ENCODE peak calls at places on chromosomes 7 and 10, in four cellular contexts. W is neuronal stem cell, F is trophoblast cell, N is H1. L is an unnamed sample.

GRCh38 chr10:98030093-98030821 is at the start of gene CRTAC1:
- DNase-seq in W (peak), F (no peak), N (peak), L (peak)

GRCh38 chr10:95741807-95742528 is 14.0 kb upstream of the ENTPD1 start:
- DNase-seq in W (no peak), F (no peak), N (no peak), L (no peak)

GRCh38 chr7:48035967-48036478 is 680 bp downstream of the C7orf57 start:
- DNase-seq in W (peak), F (peak), N (no peak), L (no peak)

GRCh38 chr10:72525277-72525676 is 100.6 kb downstream of the MICU1 start:
- DNase-seq in W (no peak), F (no peak), N (no peak), L (no peak)

GRCh38 chr10:20901110-20901509 is 4.0 kb upstream of the NEBL start:
- DNase-seq in W (no peak), F (no peak), N (no peak), L (no peak)

GRCh38 chr10:75935650-75936400 is 504.4 kb downstream of the LRMDA start:
- DNase-seq in W (no peak), F (no peak), N (no peak), L (no peak)

GRCh38 chr7:45215611-45216062 is 58.0 kb downstream of the RAMP3 start:
- DNase-seq in W (no peak), F (no peak), N (no peak), L (no peak)

GRCh38 chr7:99631311-99632109 is 14.8 kb downstream of the ZSCAN25 start:
- DNase-seq in W (no peak), F (peak), N (no peak), L (peak)

GRCh38 chr7:75596727-75597614 is 104.9 kb downstream of the SPDYE5 start:
- DNase-seq in W (no peak), F (peak), N (no peak), L (no peak)

GRCh38 chr10:109889867-109890266 is 33.4 kb downstream of the XPNPEP1 start:
- DNase-seq in W (no peak), F (no peak), N (no peak), L (peak)

GRCh38 chr7:101978683-101979082 is 161.3 kb downstream of the CUX1 start:
- DNase-seq in W (no peak), F (peak), N (no peak), L (no peak)

GRCh38 chr7:148142660-148143248 is 447.8 kb upstream of the C7orf33 start:
- DNase-seq in W (peak), F (peak), N (no peak), L (no peak)

GRCh38 chr7:50205011-50205410 is 99.5 kb upstream of the IKZF1 start:
- DNase-seq in W (no peak), F (no peak), N (no peak), L (no peak)

GRCh38 chr7:114175140-114175539 is 239.5 kb upstream of the FOXP2 start:
- DNase-seq in W (no peak), F (peak), N (no peak), L (no peak)

GRCh38 chr10:49737474-49738201 is 24.5 kb downstream of the OGDHL start:
- DNase-seq in W (no peak), F (no peak), N (no peak), L (no peak)

GRCh38 chr10:129626801-129627434 is 159.9 kb downstream of the MGMT start:
- DNase-seq in W (no peak), F (no peak), N (no peak), L (no peak)

GRCh38 chr10:11626071-11626470 is 14.6 kb upstream of the USP6NL start:
- DNase-seq in W (no peak), F (no peak), N (no peak), L (no peak)

GRCh38 chr10:59336632-59337031 is 25.7 kb downstream of the FAM13C start:
- DNase-seq in W (no peak), F (no peak), N (no peak), L (no peak)

GRCh38 chr10:71975891-71976725 is 11.9 kb downstream of the CHST3 start:
- DNase-seq in W (no peak), F (no peak), N (no peak), L (no peak)

GRCh38 chr10:14560274-14560673 is 214.4 kb downstream of the FAM107B start:
- DNase-seq in W (no peak), F (peak), N (no peak), L (peak)

GRCh38 chr10:102669206-102670064 is 25.2 kb downstream of the TRIM8 start:
- DNase-seq in W (no peak), F (peak), N (peak), L (peak)

GRCh38 chr7:326273-326672 is 36.3 kb downstream of the FOXL3 start:
- DNase-seq in W (no peak), F (no peak), N (no peak), L (no peak)

GRCh38 chr10:43940898-43941777 is 292.5 kb upstream of the ZNF32 start:
- DNase-seq in W (no peak), F (no peak), N (no peak), L (peak)

GRCh38 chr10:28201666-28202400 is 101.0 kb downstream of the MPP7 start:
- DNase-seq in W (no peak), F (no peak), N (no peak), L (no peak)

GRCh38 chr10:11757452-11757819 is 15.3 kb downstream of the ECHDC3 start:
- DNase-seq in W (no peak), F (peak), N (no peak), L (no peak)

GRCh38 chr7:3722396-3722846 is 421.4 kb downstream of the SDK1 start:
- DNase-seq in W (peak), F (peak), N (peak), L (peak)

GRCh38 chr10:92822060-92822634 is 26.2 kb upstream of the EXOC6 start:
- DNase-seq in W (no peak), F (peak), N (peak), L (no peak)

GRCh38 chr7:153422291-153423189 is 629.7 kb upstream of the DPP6 start:
- DNase-seq in W (no peak), F (peak), N (no peak), L (no peak)

GRCh38 chr10:131649609-131650008 is 251.2 kb upstream of the PPP2R2D start:
- DNase-seq in W (no peak), F (no peak), N (no peak), L (no peak)

GRCh38 chr10:132131581-132132250 is 55.0 kb upstream of the DPYSL4 start:
- DNase-seq in W (no peak), F (no peak), N (no peak), L (no peak)

GRCh38 chr7:119090851-119091250 is 866.3 kb downstream of the ANKRD7 start:
- DNase-seq in W (no peak), F (no peak), N (no peak), L (no peak)

GRCh38 chr7:98617051-98617959 is at the start of gene NPTX2:
- DNase-seq in W (peak), F (no peak), N (peak), L (peak)

GRCh38 chr10:113326160-113327111 is 226.4 kb upstream of the HABP2 start:
- DNase-seq in W (peak), F (peak), N (no peak), L (peak)

GRCh38 chr10:58511765-58512469 is 755 bp upstream of the BICC1 start:
- DNase-seq in W (no peak), F (peak), N (peak), L (peak)

GRCh38 chr7:90345548-90346319 is 782 bp upstream of the GTPBP10 start:
- DNase-seq in W (no peak), F (peak), N (no peak), L (no peak)

DNA sequence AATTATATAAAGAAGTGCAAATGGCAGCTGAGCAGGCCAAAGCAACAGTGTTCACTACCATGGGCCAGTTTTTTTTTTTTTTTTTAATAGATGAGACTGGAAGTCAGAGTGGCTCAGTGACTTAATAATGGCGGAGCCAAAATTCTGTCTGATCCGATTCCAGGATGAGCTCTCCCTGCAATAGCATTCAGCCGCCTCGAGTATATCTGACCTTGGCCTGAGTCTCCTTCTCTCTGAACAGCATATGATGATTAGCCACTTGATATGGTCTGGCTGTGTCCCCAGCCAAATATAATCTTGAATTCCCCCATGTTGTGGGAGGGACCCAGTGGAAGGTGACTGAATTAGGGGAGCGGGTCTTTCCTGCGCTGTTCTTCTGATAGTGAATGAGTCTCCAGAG is 76.7 kb upstream of the PRLHR start:
- DNase-seq in W (no peak), F (no peak), N (no peak), L (no peak)
- H3K18ac ChIP-seq in W (no peak), F (no peak), N (no peak), L (no peak)

DNA sequence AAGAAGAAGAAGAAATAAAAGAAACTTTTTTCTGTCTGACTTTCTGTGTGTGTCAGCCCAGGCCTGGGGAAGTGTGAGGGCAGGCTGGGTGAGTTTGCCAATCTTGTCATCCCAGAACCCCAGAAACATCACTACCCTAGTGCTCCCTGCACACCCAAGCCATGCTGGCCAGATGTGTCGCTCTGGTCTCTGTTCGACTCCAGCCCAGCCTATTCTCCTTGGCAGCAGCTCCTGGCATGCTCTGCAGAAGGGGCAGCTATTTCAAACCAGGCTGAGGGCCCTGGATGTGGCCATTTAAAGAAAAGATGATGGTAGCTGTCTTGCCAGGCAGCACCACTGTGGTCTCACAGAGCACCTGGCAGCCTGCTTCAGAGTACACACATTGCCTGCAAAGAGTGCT is 334.1 kb downstream of the RPS24 start:
- DNase-seq in W (no peak), F (no peak), N (no peak), L (no peak)
- H2BK12ac ChIP-seq in W (no peak), F (peak), N (no peak), L (no peak)

GRCh38 chr10:133298466-133298865 is 10.2 kb downstream of the TUBGCP2 start:
- DNase-seq in W (no peak), F (no peak), N (no peak), L (no peak)
- H3K18ac ChIP-seq in W (no peak), F (no peak), N (no peak), L (no peak)

GRCh38 chr10:44986670-44987069 is 8.1 kb upstream of the DEPP1 start:
- DNase-seq in W (no peak), F (no peak), N (no peak), L (no peak)

GRCh38 chr10:44983895-44984278 is 5.3 kb upstream of the DEPP1 start:
- DNase-seq in W (no peak), F (no peak), N (no peak), L (no peak)

GRCh38 chr10:44984671-44985101 is 6.1 kb upstream of the DEPP1 start:
- DNase-seq in W (no peak), F (no peak), N (no peak), L (no peak)

GRCh38 chr10:44983066-44983894 is 4.7 kb upstream of the DEPP1 start:
- DNase-seq in W (no peak), F (no peak), N (no peak), L (no peak)

DNA sequence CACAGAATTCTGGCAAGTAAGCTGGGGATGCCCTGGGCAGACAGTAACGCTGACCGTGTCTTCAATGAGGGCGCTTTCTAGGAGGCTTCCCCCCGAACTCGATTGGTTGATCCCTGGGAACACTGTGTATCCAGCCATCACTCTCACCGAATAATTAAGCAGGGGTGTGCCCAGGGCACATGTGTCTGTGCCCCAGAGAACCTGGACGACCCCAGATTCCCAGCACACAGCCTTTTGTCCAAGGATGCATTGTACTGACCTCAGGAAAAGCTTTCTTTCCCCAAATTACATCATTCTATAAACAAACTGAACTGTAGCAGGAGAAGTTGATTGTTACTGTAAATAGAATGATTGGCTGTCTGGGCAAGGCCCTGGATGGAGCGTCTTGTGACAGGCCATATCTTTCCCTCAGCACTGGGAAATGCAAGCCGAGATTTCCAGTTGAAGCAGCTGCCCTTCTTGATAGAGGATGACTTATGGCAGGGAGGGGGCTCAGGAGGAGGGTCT is 6.6 kb upstream of the DEPP1 start:
- DNase-seq in W (no peak), F (no peak), N (no peak), L (no peak)
- H2BK12ac ChIP-seq in W (no peak), F (no peak), N (peak), L (no peak)

GRCh38 chr10:3421537-3422257 is 249.1 kb upstream of the PITRM1 start:
- DNase-seq in W (no peak), F (peak), N (no peak), L (no peak)
- H3K18ac ChIP-seq in W (peak), F (no peak), N (no peak), L (no peak)

GRCh38 chr10:29862926-29863614 is 196.3 kb downstream of the JCAD start:
- DNase-seq in W (no peak), F (peak), N (no peak), L (no peak)
- H2BK12ac ChIP-seq in W (no peak), F (peak), N (no peak), L (no peak)

L was measured in H9.